ENCODE peak calls at places on chromosomes 11 and 22, in four cellular contexts. One of them, this sample, is unnamed.

GRCh38 chr11:114478768-114479167 is 39.5 kb downstream of the REXO2 start:
- DNase-seq in HepG2: peak; percentile 34
- DNase-seq in K562: no peak
- DNase-seq in GM12878: no peak
- DNase-seq in this sample: no peak

GRCh38 chr22:37518509-37519267 is 527 bp downstream of the CARD10 start:
- DNase-seq in K562: peak; percentile 26
- DNase-seq in GM12878: no peak
- DNase-seq in HepG2: no peak
- DNase-seq in this sample: peak; percentile 54

GRCh38 chr22:45893516-45893915 is 83.4 kb downstream of the WNT7B start:
- DNase-seq in HepG2: no peak
- DNase-seq in K562: no peak
- DNase-seq in GM12878: no peak
- DNase-seq in this sample: no peak

GRCh38 chr22:35561796-35562526 is 21.3 kb downstream of the RASD2 start:
- DNase-seq in GM12878: no peak
- DNase-seq in HepG2: no peak
- DNase-seq in K562: peak; percentile 53
- DNase-seq in this sample: peak; percentile 46

GRCh38 chr11:122176651-122177050 is 60.6 kb upstream of the BLID start:
- DNase-seq in GM12878: no peak
- DNase-seq in HepG2: no peak
- DNase-seq in K562: no peak
- DNase-seq in this sample: no peak

GRCh38 chr11:70878366-70878765 is 374.0 kb downstream of the SHANK2 start:
- DNase-seq in K562: no peak
- DNase-seq in HepG2: no peak
- DNase-seq in GM12878: no peak
- DNase-seq in this sample: no peak

GRCh38 chr11:75597636-75598035 is 35.6 kb downstream of the SERPINH1 start:
- DNase-seq in GM12878: no peak
- DNase-seq in K562: peak; percentile 64
- DNase-seq in HepG2: peak; percentile 36
- DNase-seq in this sample: peak; percentile 71

GRCh38 chr11:1119282-1120146 is 38.2 kb upstream of the MUC5AC start:
- DNase-seq in K562: no peak
- DNase-seq in GM12878: no peak
- DNase-seq in HepG2: no peak
- DNase-seq in this sample: no peak

GRCh38 chr11:68993546-68993945 is 12.8 kb upstream of the MRGPRD start:
- DNase-seq in HepG2: no peak
- DNase-seq in GM12878: no peak
- DNase-seq in K562: no peak
- DNase-seq in this sample: no peak
- TF ChIP-seq FOXK2 in HepG2: no peak
- TF ChIP-seq FOXK2 in GM12878: no peak
- TF ChIP-seq FOXK2 in K562: no peak
- TF ChIP-seq FOXK2 in this sample: no peak

DNA sequence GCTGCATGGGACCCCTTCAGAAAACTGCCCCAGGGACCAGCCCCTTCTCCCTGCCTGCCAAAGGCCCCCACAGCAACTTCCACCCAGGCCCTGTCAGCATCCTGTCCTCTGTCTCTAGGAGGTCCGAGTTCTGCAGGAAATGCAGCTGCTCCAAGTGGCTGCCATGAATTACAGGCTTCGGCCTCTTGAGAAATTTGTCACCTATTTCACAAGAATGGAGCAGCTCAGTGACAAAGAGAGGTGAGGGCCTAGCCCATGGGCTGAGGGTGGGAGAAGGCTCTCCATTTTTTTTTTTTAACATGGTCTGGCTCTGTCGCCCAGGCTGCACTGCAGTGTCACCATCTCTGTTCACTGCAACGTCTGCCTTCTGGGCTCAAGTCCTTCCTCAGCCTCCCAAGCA is 7.3 kb downstream of the RGL4 start:
- DNase-seq in GM12878: no peak
- DNase-seq in K562: no peak
- DNase-seq in HepG2: no peak
- DNase-seq in this sample: no peak
- TF ChIP-seq FOXK2 in GM12878: no peak
- TF ChIP-seq FOXK2 in K562: no peak
- TF ChIP-seq FOXK2 in HepG2: no peak
- TF ChIP-seq FOXK2 in this sample: no peak

DNA sequence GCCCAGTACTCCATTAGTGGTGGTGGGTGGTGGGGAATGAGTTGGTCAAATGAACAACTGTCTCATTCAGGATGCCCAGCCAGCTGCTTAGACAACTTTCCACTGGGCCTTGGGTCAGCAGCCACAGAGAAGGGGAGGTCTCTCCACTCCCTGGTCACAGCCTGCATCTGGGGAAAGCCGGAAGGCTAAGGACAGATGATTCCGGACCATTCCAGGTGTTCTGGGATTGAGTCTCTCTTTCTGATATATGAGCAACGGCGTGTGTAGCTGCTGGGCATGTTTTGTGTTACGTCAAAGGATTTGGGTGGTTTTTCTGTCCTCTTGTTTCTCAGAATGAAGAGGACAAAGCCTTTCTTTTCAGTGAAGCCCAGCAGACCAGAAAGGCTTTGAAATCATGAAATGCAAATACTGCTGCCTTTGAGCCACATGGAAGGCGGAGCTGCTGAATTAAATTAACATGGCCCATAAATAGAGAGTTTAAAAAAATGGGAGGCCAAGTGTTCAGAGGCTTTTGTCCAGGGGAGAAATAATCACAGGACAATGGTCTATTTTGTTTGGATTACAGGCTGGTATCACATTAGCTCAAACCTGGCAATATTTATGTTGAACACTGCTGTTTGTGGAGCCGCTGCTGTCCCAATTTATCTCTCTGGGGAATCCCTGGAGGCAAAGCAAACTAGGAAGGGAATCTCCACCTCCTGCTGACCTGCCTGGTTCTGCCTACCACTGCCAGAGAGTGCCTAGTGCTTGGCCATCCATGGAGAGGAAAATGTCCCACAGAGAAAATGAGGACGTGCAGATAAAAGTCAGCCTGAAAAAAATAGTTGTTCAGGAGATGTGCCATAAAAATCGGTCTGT is 234.4 kb upstream of the E2F8 start:
- DNase-seq in GM12878: peak; percentile 76
- DNase-seq in K562: no peak
- DNase-seq in HepG2: no peak
- DNase-seq in this sample: no peak
- TF ChIP-seq FOXK2 in GM12878: no peak
- TF ChIP-seq FOXK2 in K562: no peak
- TF ChIP-seq FOXK2 in HepG2: no peak
- TF ChIP-seq FOXK2 in this sample: no peak

GRCh38 chr11:102428696-102429095 is 23.9 kb downstream of the TMEM123 start:
- DNase-seq in GM12878: no peak
- DNase-seq in K562: no peak
- DNase-seq in HepG2: no peak
- DNase-seq in this sample: no peak

GRCh38 chr11:102426570-102426969 is 26.0 kb downstream of the TMEM123 start:
- DNase-seq in HepG2: no peak
- DNase-seq in GM12878: no peak
- DNase-seq in K562: no peak
- DNase-seq in this sample: no peak

GRCh38 chr11:102429691-102430090 is 22.9 kb downstream of the TMEM123 start:
- DNase-seq in GM12878: no peak
- DNase-seq in HepG2: no peak
- DNase-seq in K562: no peak
- DNase-seq in this sample: no peak

GRCh38 chr11:102426000-102426399 is 26.6 kb downstream of the TMEM123 start:
- DNase-seq in HepG2: no peak
- DNase-seq in K562: no peak
- DNase-seq in GM12878: no peak
- DNase-seq in this sample: no peak

GRCh38 chr11:102427068-102427467 is 25.5 kb downstream of the TMEM123 start:
- DNase-seq in K562: no peak
- DNase-seq in HepG2: no peak
- DNase-seq in GM12878: no peak
- DNase-seq in this sample: no peak
- TF ChIP-seq FOXK2 in K562: no peak
- TF ChIP-seq FOXK2 in HepG2: no peak
- TF ChIP-seq FOXK2 in GM12878: no peak
- TF ChIP-seq FOXK2 in this sample: no peak

GRCh38 chr11:2537010-2537695 is 92.3 kb downstream of the KCNQ1 start:
- DNase-seq in HepG2: no peak
- DNase-seq in GM12878: no peak
- DNase-seq in K562: no peak
- DNase-seq in this sample: no peak

GRCh38 chr11:2536440-2536989 is 91.7 kb downstream of the KCNQ1 start:
- DNase-seq in HepG2: no peak
- DNase-seq in K562: no peak
- DNase-seq in GM12878: no peak
- DNase-seq in this sample: no peak

GRCh38 chr11:2538951-2539735 is 94.3 kb downstream of the KCNQ1 start:
- DNase-seq in K562: no peak
- DNase-seq in HepG2: no peak
- DNase-seq in GM12878: no peak
- DNase-seq in this sample: no peak

GRCh38 chr11:2539761-2540520 is 95.1 kb downstream of the KCNQ1 start:
- DNase-seq in HepG2: no peak
- DNase-seq in GM12878: no peak
- DNase-seq in K562: no peak
- DNase-seq in this sample: no peak

DNA sequence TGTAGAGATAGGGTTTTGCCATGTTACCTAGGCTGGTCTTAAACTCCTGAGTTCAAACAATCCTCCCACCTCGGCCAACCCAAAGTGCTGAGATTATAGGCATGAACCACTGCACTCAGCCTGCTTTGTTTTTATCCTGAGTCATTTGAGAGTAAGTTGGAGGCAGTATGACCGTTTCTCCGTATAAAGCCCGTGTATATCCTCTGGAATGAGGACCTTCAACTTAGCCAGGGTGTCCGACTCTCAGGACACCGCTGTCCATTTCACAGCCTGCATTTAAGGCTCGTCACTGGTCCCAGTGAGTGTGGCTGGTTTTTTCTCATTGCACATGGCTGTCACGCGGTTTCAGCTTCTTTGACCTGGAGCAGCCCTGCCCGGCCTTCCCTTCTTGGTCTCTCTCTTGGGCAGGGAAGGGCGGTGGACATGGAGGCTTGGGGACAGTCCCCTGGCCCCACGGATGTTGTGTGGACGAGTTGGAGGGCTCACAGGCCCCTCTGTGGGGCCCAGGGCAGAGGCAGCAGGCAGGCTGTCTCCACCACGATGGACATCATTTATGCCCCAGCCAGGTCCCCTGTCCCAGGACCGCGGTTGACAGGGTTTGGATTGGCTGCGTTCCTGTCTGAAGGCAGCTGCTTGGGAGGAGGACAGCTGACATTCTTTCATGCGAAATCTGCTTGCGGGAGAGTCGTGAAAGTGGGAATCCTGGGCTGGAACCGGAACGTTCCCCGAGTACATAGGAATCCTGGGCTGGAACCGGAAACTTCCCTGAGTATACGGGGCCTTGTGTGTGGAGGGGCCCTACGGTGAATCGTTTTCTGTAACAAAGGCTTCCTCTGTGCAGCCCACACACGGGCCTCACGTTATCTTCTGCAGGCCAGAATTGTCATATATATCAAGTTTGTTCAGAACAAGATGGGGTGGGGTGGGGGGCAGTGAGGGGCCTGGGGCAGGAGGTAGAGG is 93.4 kb downstream of the KCNQ1 start:
- DNase-seq in HepG2: no peak
- DNase-seq in GM12878: no peak
- DNase-seq in K562: no peak
- DNase-seq in this sample: no peak
- TF ChIP-seq FOXK2 in HepG2: no peak
- TF ChIP-seq FOXK2 in GM12878: no peak
- TF ChIP-seq FOXK2 in K562: no peak
- TF ChIP-seq FOXK2 in this sample: no peak

GRCh38 chr22:48942698-48943566 is 884.7 kb downstream of the BRD1 start:
- DNase-seq in HepG2: no peak
- DNase-seq in GM12878: no peak
- DNase-seq in K562: no peak
- DNase-seq in this sample: no peak

GRCh38 chr22:48943567-48944432 is 883.9 kb downstream of the BRD1 start:
- DNase-seq in GM12878: no peak
- DNase-seq in HepG2: peak; percentile 97
- DNase-seq in K562: peak; percentile 55
- DNase-seq in this sample: peak; percentile 31

GRCh38 chr22:48944433-48944755 is 883.3 kb downstream of the BRD1 start:
- DNase-seq in K562: no peak
- DNase-seq in HepG2: no peak
- DNase-seq in GM12878: no peak
- DNase-seq in this sample: no peak

GRCh38 chr22:48945621-48946458 is 881.8 kb downstream of the BRD1 start:
- DNase-seq in HepG2: peak; percentile 36
- DNase-seq in K562: no peak
- DNase-seq in GM12878: no peak
- DNase-seq in this sample: no peak

DNA sequence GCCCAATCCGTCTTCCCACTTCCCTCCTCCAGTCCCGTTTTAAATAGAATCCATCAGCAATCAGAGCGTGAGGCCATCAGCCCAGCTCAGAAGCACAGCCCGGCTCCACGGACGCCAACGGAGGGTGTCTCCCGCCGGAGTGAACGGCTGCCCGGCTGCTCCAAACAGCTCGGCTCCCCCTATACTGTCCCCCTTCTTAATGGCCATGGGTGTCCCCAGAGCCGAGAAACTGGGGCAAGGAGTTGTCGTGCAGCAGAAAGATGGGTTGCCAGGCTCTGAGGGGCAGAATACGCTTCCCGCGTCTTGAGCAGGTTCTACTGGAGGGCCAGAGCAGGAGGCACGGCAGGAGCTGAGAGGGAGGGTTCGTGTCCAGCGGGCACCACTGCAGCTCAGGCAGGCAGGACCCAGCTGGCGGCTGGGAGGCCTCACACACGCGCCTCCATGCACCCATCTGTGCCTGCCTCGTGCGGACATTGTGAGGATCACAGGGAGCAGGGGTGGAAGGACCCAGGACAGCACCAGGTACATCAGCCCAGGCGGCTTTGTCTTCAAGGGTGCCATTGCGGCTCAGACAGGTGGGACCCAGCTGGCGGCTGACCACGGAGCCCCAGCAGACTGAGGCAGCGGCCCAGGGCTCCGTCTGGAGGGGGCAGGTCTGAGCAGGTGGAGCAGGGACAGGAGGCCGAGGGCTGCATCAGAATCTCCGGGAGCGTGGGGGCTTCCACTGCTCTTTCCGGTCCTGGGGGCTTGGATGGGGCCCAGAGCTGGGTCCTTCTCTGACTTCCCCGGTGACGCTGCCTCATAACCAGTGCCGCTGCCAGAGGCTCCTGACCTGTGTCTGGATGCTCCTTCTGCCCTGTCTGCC is 882.7 kb downstream of the BRD1 start:
- DNase-seq in GM12878: no peak
- DNase-seq in K562: no peak
- DNase-seq in HepG2: no peak
- DNase-seq in this sample: no peak
- TF ChIP-seq FOXK2 in GM12878: no peak
- TF ChIP-seq FOXK2 in K562: no peak
- TF ChIP-seq FOXK2 in HepG2: no peak
- TF ChIP-seq FOXK2 in this sample: no peak